ENCODE peak calls at places on chromosomes 11 and 22, in six cellular contexts. V is PC-3, H is AG10803, W is cardiac muscle cell, B is fibroblast of mammary gland, L is gastrocnemius medialis. A is an unnamed sample.

GRCh38 chr22:41568811-41569210 is 8.0 kb downstream of the CSDC2 start:
- DNase-seq in V (no peak), H (no peak), W (no peak), B (no peak), L (no peak), A (no peak)

GRCh38 chr22:30495041-30495784 is 10.3 kb downstream of the SEC14L4 start:
- DNase-seq in V (no peak), H (no peak), W (no peak), B (no peak), L (no peak), A (no peak)

GRCh38 chr11:44536779-44537516 is 28.5 kb upstream of the CD82 start:
- DNase-seq in V (no peak), H (no peak), W (no peak), B (no peak), L (no peak), A (no peak)

GRCh38 chr11:3093281-3094191 is 36.3 kb upstream of the CARS1 start:
- DNase-seq in V (no peak), H (no peak), W (no peak), B (no peak), L (no peak), A (no peak)

GRCh38 chr22:40477683-40478348 is 107.4 kb downstream of the SGSM3 start:
- DNase-seq in V (no peak), H (no peak), W (no peak), B (no peak), L (no peak), A (no peak)

GRCh38 chr22:49422668-49423067 is 405.0 kb downstream of the BRD1 start:
- DNase-seq in V (no peak), H (no peak), W (no peak), B (no peak), L (no peak), A (no peak)

GRCh38 chr11:20005747-20006146 is 154.5 kb downstream of the DBX1 start:
- DNase-seq in V (no peak), H (no peak), W (no peak), B (no peak), L (no peak), A (no peak)

GRCh38 chr11:34585870-34586654 is 34.8 kb upstream of the EHF start:
- DNase-seq in V (peak; percentile 84), H (peak; percentile 59), W (peak; percentile 85), B (peak; percentile 70), L (no peak), A (peak; percentile 52)

GRCh38 chr11:72643547-72643946 is 30.7 kb downstream of the PDE2A start:
- DNase-seq in V (peak; percentile 89), H (peak; percentile 12), W (peak; percentile 15), B (peak; percentile 54), L (no peak), A (no peak)

GRCh38 chr22:49239264-49240015 is 588.2 kb downstream of the BRD1 start:
- DNase-seq in V (no peak), H (no peak), W (no peak), B (no peak), L (no peak), A (no peak)

GRCh38 chr11:111456086-111456858 is 55.9 kb downstream of the BTG4 start:
- DNase-seq in V (no peak), H (no peak), W (no peak), B (no peak), L (no peak), A (no peak)

GRCh38 chr11:12698049-12698448 is 23.8 kb downstream of the TEAD1 start:
- DNase-seq in V (no peak), H (no peak), W (no peak), B (no peak), L (no peak), A (no peak)

GRCh38 chr11:123478352-123478986 is 48.4 kb downstream of the GRAMD1B start:
- DNase-seq in V (peak; percentile 89), H (peak; percentile 83), W (peak; percentile 89), B (peak; percentile 85), L (no peak), A (peak; percentile 71)

DNA sequence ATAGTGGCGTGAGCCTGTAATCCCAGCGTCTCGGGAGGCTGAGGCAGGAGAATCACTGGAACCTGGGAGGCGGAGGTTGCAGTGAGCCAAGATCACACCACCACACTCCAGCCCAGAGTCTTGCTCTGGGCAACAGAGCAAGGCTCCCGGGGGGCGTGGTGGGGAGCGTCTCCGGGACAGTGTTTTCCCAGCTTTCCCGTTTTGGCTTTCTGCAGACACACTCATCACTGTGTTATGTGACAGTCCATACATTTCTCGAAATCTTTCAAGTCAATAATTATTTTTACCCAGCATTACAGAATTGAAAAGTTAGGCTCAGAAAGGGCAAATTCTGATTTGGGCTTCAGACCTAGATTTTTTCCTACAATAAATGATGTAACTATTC is 31.7 kb downstream of the NEAT1 start:
- DNase-seq in V (peak; percentile 9), H (peak; percentile 72), W (peak; percentile 40), B (peak; percentile 84), L (no peak), A (no peak)
- H3K4me3 ChIP-seq in V (peak overlapping the region; percentile 71), H (peak overlapping the region; percentile 78), W (no peak overlapping the region), B (peak overlapping the region; percentile 78), L (peak overlapping the region; percentile 74), A (peak overlapping the region; percentile 52)

GRCh38 chr22:24069721-24070120 is 58.6 kb downstream of the CABIN1 start:
- DNase-seq in V (no peak), H (no peak), W (no peak), B (no peak), L (no peak), A (no peak)
- H3K4me3 ChIP-seq in V (no peak overlapping the region), H (no peak overlapping the region), W (no peak overlapping the region), B (no peak overlapping the region), L (no peak overlapping the region), A (no peak overlapping the region)

GRCh38 chr11:83725161-83725560 is 439.0 kb upstream of the CCDC90B start:
- DNase-seq in V (no peak), H (no peak), W (no peak), B (no peak), L (no peak), A (no peak)
- H3K4me3 ChIP-seq in V (no peak overlapping the region), H (no peak overlapping the region), W (no peak overlapping the region), B (no peak overlapping the region), L (no peak overlapping the region), A (no peak overlapping the region)

DNA sequence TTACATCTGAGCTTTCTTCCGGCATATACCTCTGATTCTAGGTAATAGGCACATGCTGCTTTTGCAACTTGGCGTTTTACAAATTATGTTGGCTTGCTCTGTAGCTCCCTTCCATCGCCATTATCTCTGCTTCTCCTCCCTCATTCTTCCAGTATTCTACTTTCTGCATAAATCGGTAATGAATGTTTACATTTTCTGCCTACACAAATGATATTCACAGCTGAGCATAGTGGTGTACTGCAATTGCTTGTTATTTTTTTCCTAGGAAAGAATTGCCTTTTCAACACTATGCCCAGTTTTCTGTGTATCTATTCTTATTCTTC is 18.9 kb downstream of the MED15 start:
- DNase-seq in V (no peak), H (no peak), W (no peak), B (no peak), L (no peak), A (no peak)
- H3K4me3 ChIP-seq in V (no peak overlapping the region), H (no peak overlapping the region), W (no peak overlapping the region), B (no peak overlapping the region), L (no peak overlapping the region), A (no peak overlapping the region)

GRCh38 chr11:9091044-9091936 is at the start of gene SCUBE2:
- DNase-seq in V (no peak), H (no peak), W (peak; percentile 8), B (no peak), L (no peak), A (no peak)

GRCh38 chr11:9089636-9090035 is 1.8 kb downstream of the SCUBE2 start:
- DNase-seq in V (no peak), H (no peak), W (no peak), B (no peak), L (no peak), A (no peak)

GRCh38 chr11:9092085-9092484 is 686 bp upstream of the SCUBE2 start:
- DNase-seq in V (no peak), H (no peak), W (no peak), B (no peak), L (no peak), A (no peak)

GRCh38 chr11:9089061-9089460 is 2.3 kb downstream of the SCUBE2 start:
- DNase-seq in V (no peak), H (no peak), W (no peak), B (no peak), L (no peak), A (no peak)

GRCh38 chr11:9090488-9091043 is 833 bp downstream of the SCUBE2 start:
- DNase-seq in V (no peak), H (peak; percentile 8), W (peak; percentile 18), B (no peak), L (no peak), A (no peak)
- H3K4me3 ChIP-seq in V (peak overlapping the region; percentile 58), H (peak overlapping the region; percentile 47), W (peak overlapping the region; percentile 40), B (peak overlapping the region; percentile 21), L (peak overlapping the region; percentile 51), A (peak overlapping the region; percentile 26)

GRCh38 chr11:76513654-76514034 is 68.8 kb downstream of the EMSY start:
- DNase-seq in V (no peak), H (no peak), W (no peak), B (no peak), L (no peak), A (no peak)

GRCh38 chr11:76510060-76511047 is 65.5 kb downstream of the EMSY start:
- DNase-seq in V (no peak), H (peak; percentile 68), W (peak; percentile 72), B (no peak), L (no peak), A (no peak)

GRCh38 chr11:76515494-76515893 is 70.7 kb downstream of the EMSY start:
- DNase-seq in V (no peak), H (no peak), W (no peak), B (no peak), L (no peak), A (no peak)

GRCh38 chr11:76512851-76513653 is 68.2 kb downstream of the EMSY start:
- DNase-seq in V (peak; percentile 42), H (peak; percentile 61), W (peak; percentile 68), B (peak; percentile 52), L (no peak), A (peak; percentile 11)
- H3K4me3 ChIP-seq in V (no peak overlapping the region), H (no peak overlapping the region), W (no peak overlapping the region), B (no peak overlapping the region), L (no peak overlapping the region), A (no peak overlapping the region)